ENCODE peak calls at places on chromosomes 11 and 22, in six cellular contexts. Q, L, I, Z, D and K are unnamed samples.

GRCh38 chr11:6388747-6389146 is 1.5 kb upstream of the SMPD1 start:
- DNase-seq in Q (no peak), L (no peak), I (no peak), Z (no peak), D (no peak), K (no peak)

GRCh38 chr11:126529037-126529436 is 173.6 kb downstream of the ST3GAL4 start:
- DNase-seq in Q (no peak), L (no peak), I (no peak), Z (no peak), D (no peak), K (no peak)

GRCh38 chr22:25021976-25022711 is 69.6 kb downstream of the KIAA1671 start:
- DNase-seq in Q (no peak), L (no peak), I (no peak), Z (no peak), D (no peak), K (no peak)

GRCh38 chr11:74636633-74637184 is 44.3 kb downstream of the POLD3 start:
- DNase-seq in Q (peak; percentile 87), L (peak; percentile 87), I (peak; percentile 23), Z (no peak), D (no peak), K (peak; percentile 96)

GRCh38 chr22:37218771-37219411 is 6.6 kb upstream of the SSTR3 start:
- DNase-seq in Q (no peak), L (no peak), I (no peak), Z (no peak), D (no peak), K (no peak)

GRCh38 chr11:61042961-61043540 is 59.2 kb upstream of the CD5 start:
- DNase-seq in Q (no peak), L (no peak), I (no peak), Z (no peak), D (no peak), K (no peak)

GRCh38 chr11:100808904-100809491 is 121.9 kb downstream of the ARHGAP42 start:
- DNase-seq in Q (peak; percentile 86), L (peak; percentile 47), I (peak; percentile 75), Z (no peak), D (no peak), K (peak; percentile 74)

GRCh38 chr11:56842829-56843794 is 94.6 kb upstream of the OR9G4 start:
- DNase-seq in Q (no peak), L (no peak), I (no peak), Z (no peak), D (no peak), K (peak; percentile 92)

GRCh38 chr22:37492428-37493344 is 6.5 kb upstream of the MFNG start:
- DNase-seq in Q (peak; percentile 63), L (peak; percentile 80), I (peak; percentile 52), Z (peak; percentile 33), D (no peak), K (peak; percentile 32)

GRCh38 chr11:118057424-118058145 is 19.3 kb upstream of the TMPRSS4 start:
- DNase-seq in Q (no peak), L (no peak), I (no peak), Z (no peak), D (no peak), K (no peak)

GRCh38 chr11:1701041-1701807 is 4.2 kb downstream of the KRTAP5-6 start:
- DNase-seq in Q (no peak), L (no peak), I (no peak), Z (peak; percentile 50), D (no peak), K (no peak)

GRCh38 chr11:1401656-1402221 is 12.0 kb downstream of the BRSK2 start:
- DNase-seq in Q (peak; percentile 68), L (peak; percentile 77), I (peak; percentile 71), Z (peak; percentile 76), D (peak; percentile 31), K (peak; percentile 16)

GRCh38 chr22:42961815-42962214 is 53.1 kb downstream of the PACSIN2 start:
- DNase-seq in Q (no peak), L (no peak), I (no peak), Z (no peak), D (no peak), K (no peak)

GRCh38 chr11:78255919-78256318 is 67.2 kb downstream of the USP35 start:
- DNase-seq in Q (no peak), L (no peak), I (no peak), Z (no peak), D (no peak), K (no peak)
- H3K4me3 ChIP-seq in Q (no peak overlapping the region), L (no peak overlapping the region), I (no peak overlapping the region), Z (no peak overlapping the region), D (no peak overlapping the region), K (no peak overlapping the region)

GRCh38 chr11:18522388-18522787 is 4.4 kb downstream of the TSG101 start:
- DNase-seq in Q (no peak), L (peak; percentile 5), I (peak; percentile 25), Z (no peak), D (no peak), K (peak; percentile 20)
- H3K4me3 ChIP-seq in Q (no peak overlapping the region), L (no peak overlapping the region), I (no peak overlapping the region), Z (no peak overlapping the region), D (no peak overlapping the region), K (no peak overlapping the region)

GRCh38 chr11:8018742-8019631 is 31.9 kb downstream of the EIF3F start:
- DNase-seq in Q (peak; percentile 67), L (peak; percentile 88), I (no peak), Z (peak; percentile 75), D (peak; percentile 31), K (peak; percentile 28)

GRCh38 chr11:8017071-8017470 is 29.9 kb downstream of the EIF3F start:
- DNase-seq in Q (no peak), L (no peak), I (no peak), Z (no peak), D (no peak), K (no peak)

GRCh38 chr11:8015753-8016239 is 28.7 kb downstream of the EIF3F start:
- DNase-seq in Q (no peak), L (peak; percentile 53), I (no peak), Z (no peak), D (no peak), K (no peak)

GRCh38 chr11:8017894-8018741 is 31.0 kb downstream of the EIF3F start:
- DNase-seq in Q (no peak), L (peak; percentile 52), I (no peak), Z (no peak), D (no peak), K (no peak)

DNA sequence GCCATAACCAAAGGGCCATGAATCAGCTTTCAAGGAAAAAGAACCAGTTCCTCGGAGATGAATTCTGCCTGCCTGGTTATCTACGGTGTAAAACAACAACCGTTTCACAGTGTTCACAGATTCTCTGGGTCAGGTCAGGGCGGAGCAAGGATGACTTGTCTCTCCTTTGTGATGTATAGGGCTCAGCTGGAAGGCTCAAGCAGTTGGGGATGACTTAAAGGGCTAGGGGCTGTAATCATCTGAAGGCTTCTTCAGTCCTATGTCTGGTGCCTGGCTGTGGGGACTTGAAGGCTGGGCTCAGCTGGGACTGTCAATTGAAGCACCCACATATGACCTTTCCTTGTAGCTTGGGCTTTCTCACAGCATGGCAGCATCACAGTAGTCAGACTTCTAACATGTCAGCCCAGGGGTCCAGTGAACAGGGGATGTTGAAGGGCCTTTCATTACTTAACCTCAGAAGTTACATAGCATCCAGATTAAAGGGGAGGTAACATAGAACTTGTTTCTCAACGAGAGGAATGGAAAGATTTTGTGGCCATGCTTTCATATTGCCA is 29.3 kb downstream of the EIF3F start:
- DNase-seq in Q (no peak), L (no peak), I (no peak), Z (no peak), D (no peak), K (no peak)
- H3K4me3 ChIP-seq in Q (no peak overlapping the region), L (no peak overlapping the region), I (no peak overlapping the region), Z (no peak overlapping the region), D (no peak overlapping the region), K (no peak overlapping the region)

GRCh38 chr22:44351685-44352377 is 39.1 kb upstream of the SHISAL1 start:
- DNase-seq in Q (peak; percentile 92), L (peak; percentile 95), I (no peak), Z (no peak), D (peak; percentile 14), K (peak; percentile 77)
- H3K4me3 ChIP-seq in Q (no peak overlapping the region), L (no peak overlapping the region), I (no peak overlapping the region), Z (no peak overlapping the region), D (no peak overlapping the region), K (no peak overlapping the region)

GRCh38 chr11:3163241-3163981 is 1.7 kb downstream of the OSBPL5 start:
- DNase-seq in Q (no peak), L (peak; percentile 36), I (no peak), Z (no peak), D (no peak), K (no peak)
- H3K4me3 ChIP-seq in Q (peak overlapping the region; percentile 84), L (peak overlapping the region; percentile 63), I (peak overlapping the region; percentile 54), Z (peak overlapping the region; percentile 0), D (peak overlapping the region; percentile 86), K (no peak overlapping the region)

DNA sequence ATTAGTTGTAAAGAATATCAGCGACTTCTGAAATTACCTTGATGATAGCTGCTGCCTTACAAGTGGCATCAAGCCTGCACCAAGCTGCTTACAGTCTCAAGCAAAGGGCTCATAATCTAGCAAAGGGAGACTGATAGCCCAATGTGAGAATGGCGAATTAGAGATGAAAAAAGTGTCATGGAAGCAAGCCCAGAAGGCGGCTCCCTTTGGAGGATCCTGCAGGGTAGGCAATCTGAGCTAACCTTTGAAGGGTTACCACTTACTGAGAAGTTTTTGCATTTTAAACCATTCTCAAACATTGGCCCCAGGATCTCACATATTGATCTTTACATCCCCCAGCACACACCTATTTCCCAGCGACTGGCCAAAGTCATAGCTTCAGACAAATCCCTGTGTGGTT is 18.5 kb downstream of the GAB2 start:
- DNase-seq in Q (no peak), L (no peak), I (no peak), Z (no peak), D (no peak), K (no peak)
- H3K4me3 ChIP-seq in Q (no peak overlapping the region), L (no peak overlapping the region), I (no peak overlapping the region), Z (no peak overlapping the region), D (no peak overlapping the region), K (no peak overlapping the region)

GRCh38 chr11:12154871-12155668 is 44.7 kb downstream of the MICAL2 start:
- DNase-seq in Q (no peak), L (no peak), I (no peak), Z (no peak), D (no peak), K (no peak)
- H3K4me3 ChIP-seq in Q (no peak overlapping the region), L (no peak overlapping the region), I (no peak overlapping the region), Z (no peak overlapping the region), D (no peak overlapping the region), K (no peak overlapping the region)

GRCh38 chr11:73242291-73243092 is 24.4 kb downstream of the P2RY2 start:
- DNase-seq in Q (peak; percentile 73), L (peak; percentile 85), I (peak; percentile 78), Z (peak; percentile 78), D (peak; percentile 68), K (peak; percentile 40)
- H3K4me3 ChIP-seq in Q (no peak overlapping the region), L (no peak overlapping the region), I (peak overlapping the region; percentile 21), Z (peak overlapping the region; percentile 51), D (no peak overlapping the region), K (no peak overlapping the region)